ENCODE peak calls at places on chromosomes 16 and 17, in six cellular contexts. D is OCI-LY7, K is AG04450, Y is heart right ventricle, N is suprapubic skin, X is lower lobe of right lung. O is an unnamed sample. For H3K9me3, the result is how much of the 10 kb centered on the place peaks cover.

GRCh38 chr16:48353565-48354163 is 31.5 kb downstream of the SIAH1 start:
- DNase-seq in Y (peak), N (no peak), D (peak), X (peak), K (peak), O (peak)

GRCh38 chr17:43360376-43360738 is 38.4 kb upstream of the ARL4D start:
- DNase-seq in Y (peak), X (no peak), D (peak), K (no peak), N (no peak), O (peak)

GRCh38 chr16:58843675-58844074 is 109.6 kb upstream of the GOT2 start:
- DNase-seq in N (no peak), D (peak), K (no peak), X (no peak), Y (no peak), O (no peak)

GRCh38 chr16:57084257-57084770 is 8.1 kb upstream of the CPNE2 start:
- DNase-seq in N (peak), X (peak), K (peak), D (peak), Y (peak), O (peak)

GRCh38 chr17:81514735-81515529 is 2.3 kb upstream of the ACTG1 start:
- DNase-seq in Y (peak), X (peak), N (no peak), K (no peak), D (peak), O (peak)

GRCh38 chr16:2717360-2718263 is 2.4 kb downstream of the PRSS27 start:
- DNase-seq in Y (no peak), X (no peak), N (peak), D (no peak), K (no peak), O (no peak)

GRCh38 chr17:80848449-80849102 is 143.1 kb upstream of the CHMP6 start:
- DNase-seq in X (no peak), K (no peak), N (no peak), D (no peak), Y (no peak), O (no peak)

GRCh38 chr16:57115504-57116182 is 23.3 kb downstream of the CPNE2 start:
- DNase-seq in D (no peak), N (no peak), X (no peak), Y (peak), K (no peak), O (no peak)

GRCh38 chr16:74192281-74192680 is 104.3 kb upstream of the PSMD7 start:
- DNase-seq in K (no peak), N (no peak), X (no peak), Y (no peak), D (no peak), O (no peak)

GRCh38 chr17:75087558-75088453 is at the start of gene SLC16A5:
- DNase-seq in X (peak), K (no peak), D (no peak), Y (peak), N (peak), O (no peak)

GRCh38 chr16:70437582-70438324 is 1.1 kb downstream of the ST3GAL2 start:
- DNase-seq in K (no peak), D (peak), Y (no peak), N (no peak), X (no peak), O (peak)

GRCh38 chr17:52158450-52159042 is at the start of gene CA10:
- DNase-seq in Y (no peak), K (no peak), N (no peak), X (no peak), D (no peak), O (peak)

GRCh38 chr16:68590201-68590994 is 51.3 kb downstream of the ZFP90 start:
- DNase-seq in N (no peak), D (peak), Y (no peak), K (no peak), X (peak), O (peak)

GRCh38 chr17:77455111-77455877 is 314.5 kb downstream of the SEC14L1 start:
- DNase-seq in Y (no peak), D (peak), X (no peak), N (no peak), K (no peak), O (no peak)

GRCh38 chr17:38621538-38621937 is 15.8 kb upstream of the SRCIN1 start:
- DNase-seq in X (no peak), K (no peak), D (no peak), Y (no peak), N (no peak), O (no peak)

GRCh38 chr16:69935740-69936139 is 15.4 kb upstream of the CLEC18A start:
- DNase-seq in X (no peak), N (peak), Y (no peak), K (no peak), D (no peak), O (no peak)

GRCh38 chr17:38709864-38710602 is 5.0 kb downstream of the MLLT6 start:
- DNase-seq in K (no peak), X (no peak), D (no peak), Y (no peak), N (no peak), O (peak)

GRCh38 chr17:44191941-44192496 is 5.2 kb downstream of the TMUB2 start:
- DNase-seq in X (no peak), N (no peak), K (no peak), Y (no peak), D (no peak), O (no peak)

GRCh38 chr17:50205111-50205821 is 3.8 kb upstream of the COL1A1 start:
- DNase-seq in N (no peak), K (no peak), D (no peak), Y (peak), X (no peak), O (no peak)

GRCh38 chr16:77579283-77579985 is 142.9 kb upstream of the NUDT7 start:
- DNase-seq in D (no peak), X (no peak), N (no peak), K (no peak), Y (no peak), O (no peak)
- TF ChIP-seq CTCF in D (no peak), X (no peak), N (no peak), K (no peak), Y (no peak), O (no peak)

GRCh38 chr17:28572294-28573099 is 1.2 kb upstream of the PIGS start:
- DNase-seq in X (no peak), D (no peak), N (no peak), Y (no peak), K (no peak), O (no peak)
- H3K4me3 ChIP-seq in X (peak), D (peak), N (peak), Y (peak), K (no peak), O (no peak)

GRCh38 chr16:35596467-35596866 is 2137.1 kb downstream of the TP53TG3F start:
- DNase-seq in K (no peak), Y (no peak), D (no peak), N (no peak), X (no peak), O (peak)
- H3K9me3 ChIP-seq in K (under half), Y (under half), D (under half), N (under half), X (under half), O (under half)

GRCh38 chr17:31738067-31738466 is 121.0 kb downstream of the COPRS start:
- DNase-seq in X (no peak), D (no peak), Y (no peak), K (no peak), N (no peak), O (no peak)
- TF ChIP-seq CTCF in X (no peak), D (no peak), Y (peak), K (no peak), N (no peak), O (no peak)

GRCh38 chr17:41976142-41976768 is 9.7 kb downstream of the CNP start:
- DNase-seq in Y (no peak), X (peak), N (no peak), K (no peak), D (no peak), O (no peak)
- H3K4me3 ChIP-seq in Y (no peak), X (no peak), N (peak), K (no peak), D (no peak), O (no peak)

GRCh38 chr16:59993101-59993500 is 1259.0 kb upstream of the GOT2 start:
- DNase-seq in Y (no peak), N (no peak), X (no peak), K (no peak), D (no peak), O (peak)
- H3K9me3 ChIP-seq in Y (under half), N (under half), X (under half), K (under half), D (under half), O (under half)